ENCODE peak calls at places on chromosomes 4 and X, in ten cellular contexts. Y is right lobe of liver, W is stomach, R is NB4, E is H1, T is transverse colon, S is IMR-90, O is ovary, G is A549, N is heart left ventricle. H is an unnamed sample.

GRCh38 chrX:150360331-150360730 is 2.8 kb upstream of the MAMLD1 start:
- DNase-seq in Y (no peak), G (no peak), E (no peak), N (no peak), S (no peak), R (no peak), T (no peak), O (no peak), W (no peak), H (no peak)

GRCh38 chr4:113288691-113289090 is 239.2 kb downstream of the ANK2 start:
- DNase-seq in W (no peak), G (no peak), N (no peak), E (no peak), T (no peak), Y (no peak), R (no peak), S (no peak), O (no peak), H (no peak)

GRCh38 chr4:148999924-149000323 is 557.7 kb upstream of the NR3C2 start:
- DNase-seq in R (no peak), Y (no peak), T (no peak), S (no peak), E (no peak), W (no peak), N (no peak), G (no peak), O (no peak), H (no peak)

GRCh38 chr4:7876096-7876993 is 63.3 kb downstream of the AFAP1 start:
- DNase-seq in W (no peak), Y (no peak), G (peak; percentile 85), T (no peak), O (no peak), E (no peak), N (no peak), R (peak; percentile 23), S (peak; percentile 73), H (no peak)

GRCh38 chr4:168701061-168701460 is 204.2 kb downstream of the PALLD start:
- DNase-seq in Y (no peak), G (no peak), T (no peak), R (no peak), O (no peak), S (no peak), E (no peak), N (no peak), W (no peak), H (no peak)

GRCh38 chr4:117900832-117901231 is 133.5 kb upstream of the NDST3 start:
- DNase-seq in T (no peak), S (no peak), N (no peak), G (no peak), Y (no peak), R (no peak), E (no peak), W (no peak), O (no peak), H (no peak)

GRCh38 chr4:47154816-47155370 is 123.5 kb downstream of the GABRB1 start:
- DNase-seq in E (no peak), T (no peak), Y (no peak), R (no peak), S (peak; percentile 0), W (no peak), G (no peak), N (no peak), O (no peak), H (no peak)

GRCh38 chr4:98663226-98664006 is 5.0 kb upstream of the TSPAN5 start:
- DNase-seq in N (peak; percentile 23), Y (no peak), T (peak; percentile 21), E (no peak), W (no peak), G (no peak), R (peak; percentile 21), S (no peak), O (no peak), H (no peak)

GRCh38 chrX:51759055-51759454 is 15.8 kb downstream of the GSPT2 start:
- DNase-seq in G (no peak), R (no peak), Y (no peak), T (no peak), S (no peak), N (no peak), W (no peak), E (no peak), O (no peak), H (no peak)

GRCh38 chr4:28225005-28225404 is 1364.4 kb downstream of the STIM2 start:
- DNase-seq in R (peak; percentile 33), T (no peak), Y (peak; percentile 51), E (peak; percentile 19), W (no peak), N (no peak), O (no peak), G (peak; percentile 60), S (peak; percentile 67), H (no peak)

GRCh38 chr4:108829981-108830492 is 67.2 kb upstream of the ETNPPL start:
- DNase-seq in R (no peak), Y (no peak), T (no peak), S (no peak), O (no peak), E (no peak), G (no peak), N (no peak), W (no peak), H (no peak)

GRCh38 chr4:108834787-108835384 is 72.0 kb upstream of the ETNPPL start:
- DNase-seq in Y (no peak), G (peak; percentile 17), T (no peak), E (no peak), W (no peak), S (peak; percentile 74), O (no peak), R (peak; percentile 32), N (no peak), H (no peak)

GRCh38 chr4:108830509-108831244 is 67.8 kb upstream of the ETNPPL start:
- DNase-seq in N (peak; percentile 78), Y (no peak), G (no peak), T (peak; percentile 39), R (no peak), O (no peak), S (peak; percentile 13), E (no peak), W (peak; percentile 61), H (peak; percentile 24)

GRCh38 chr4:108834167-108834566 is 71.3 kb upstream of the ETNPPL start:
- DNase-seq in N (no peak), Y (no peak), T (no peak), G (no peak), O (no peak), S (peak; percentile 87), E (no peak), R (no peak), W (no peak), H (no peak)

GRCh38 chr4:108833041-108833440 is 70.2 kb upstream of the ETNPPL start:
- DNase-seq in R (no peak), G (peak; percentile 6), T (no peak), Y (no peak), S (peak; percentile 68), N (no peak), O (no peak), E (no peak), W (no peak), H (no peak)
- TF ChIP-seq CTCF in R (no peak), G (no peak), T (no peak), Y (no peak), S (peak; percentile 62), N (no peak), O (no peak), E (no peak), W (no peak), H (no peak)

DNA sequence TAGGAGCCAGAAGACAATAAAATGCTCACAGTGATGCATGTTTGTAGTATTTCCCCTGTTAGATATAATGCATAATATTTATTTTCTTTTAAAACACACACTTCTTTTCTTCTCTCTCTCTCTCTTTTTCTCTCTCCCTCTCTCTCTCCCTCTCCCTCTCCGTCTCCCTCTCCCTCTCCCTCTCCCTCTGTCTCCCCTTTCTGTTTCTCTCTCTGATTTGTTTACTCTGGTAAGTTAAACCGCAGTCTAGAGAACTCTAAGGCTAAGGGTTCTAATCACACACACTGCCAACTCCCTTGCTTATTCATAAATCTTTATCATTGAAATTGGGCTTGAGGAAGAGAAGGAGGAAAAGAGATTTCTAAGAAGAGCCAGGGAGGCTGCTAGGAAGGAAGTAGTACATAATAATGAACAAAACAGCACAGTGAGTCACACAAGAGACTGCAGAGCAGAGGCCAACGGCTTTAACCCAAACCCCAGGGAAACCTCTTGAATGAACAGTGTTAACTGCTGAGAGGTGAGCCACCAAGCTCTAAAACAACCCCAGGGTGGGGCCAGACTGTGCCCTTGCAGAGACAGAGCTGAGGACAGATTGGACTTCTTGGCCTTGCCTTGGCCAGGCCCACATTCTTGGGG is 9.1 kb upstream of the PHOX2B start:
- DNase-seq in N (no peak), T (no peak), G (no peak), W (no peak), E (no peak), R (no peak), Y (no peak), O (no peak), S (no peak), H (no peak)
- TF ChIP-seq POLR2A in N (no peak), T (no peak), G (no peak), W (no peak), E (no peak), R (no peak), Y (no peak), O (no peak), S (no peak), H (no peak)

GRCh38 chr4:791866-792630 is 33.9 kb downstream of the CPLX1 start:
- DNase-seq in Y (no peak), S (no peak), W (peak; percentile 69), N (no peak), T (peak; percentile 55), G (no peak), R (no peak), O (peak; percentile 78), E (no peak), H (peak; percentile 34)
- TF ChIP-seq CTCF in Y (no peak), S (peak; percentile 5), W (no peak), N (no peak), T (no peak), G (no peak), R (no peak), O (no peak), E (no peak), H (no peak)

GRCh38 chrX:270848-271367 is 10.3 kb upstream of the PLCXD1 start:
- DNase-seq in G (no peak), S (no peak), R (no peak), T (no peak), E (no peak), W (peak; percentile 21), Y (peak; percentile 35), N (peak; percentile 11), O (no peak), H (no peak)

GRCh38 chrX:275476-275966 is 5.7 kb upstream of the PLCXD1 start:
- DNase-seq in R (no peak), Y (peak; percentile 66), E (no peak), N (peak; percentile 21), T (no peak), S (no peak), O (no peak), G (no peak), W (no peak), H (no peak)

GRCh38 chrX:274904-275475 is 6.2 kb upstream of the PLCXD1 start:
- DNase-seq in Y (peak; percentile 88), S (no peak), R (peak; percentile 86), O (no peak), T (peak; percentile 66), N (peak; percentile 50), W (peak; percentile 59), E (no peak), G (no peak), H (peak; percentile 36)

GRCh38 chrX:276588-277171 is 4.5 kb upstream of the PLCXD1 start:
- DNase-seq in S (peak; percentile 76), G (peak; percentile 58), E (no peak), T (peak; percentile 49), Y (peak; percentile 63), W (peak; percentile 67), O (no peak), N (peak; percentile 31), R (peak; percentile 40), H (peak; percentile 64)

GRCh38 chrX:275967-276587 is 5.1 kb upstream of the PLCXD1 start:
- DNase-seq in Y (peak; percentile 97), E (no peak), S (peak; percentile 37), O (no peak), G (peak; percentile 78), R (peak; percentile 71), T (peak; percentile 84), N (peak; percentile 82), W (peak; percentile 90), H (peak; percentile 86)
- TF ChIP-seq POLR2A in Y (peak; percentile 93), E (peak; percentile 10), S (peak; percentile 87), O (no peak), G (peak; percentile 89), R (peak; percentile 50), T (peak; percentile 80), N (no peak), W (no peak), H (peak; percentile 90)